ENCODE peak calls at places on chromosomes 3 and 15, in four cellular contexts. J, B, F and A are unnamed samples.

GRCh38 chr3:186180891-186181471 is 72.1 kb upstream of the ETV5 start:
- DNase-seq in B (no peak), J (peak; percentile 49), F (peak; percentile 23), A (no peak)

GRCh38 chr3:193982258-193982659 is 153.7 kb upstream of the HES1 start:
- DNase-seq in B (peak; percentile 87), J (peak; percentile 72), F (no peak), A (peak; percentile 83)

GRCh38 chr15:80308002-80308401 is 56.0 kb upstream of the CTXND1 start:
- DNase-seq in J (no peak), B (no peak), F (no peak), A (no peak)

GRCh38 chr3:28286595-28286994 is 45.2 kb downstream of the CMC1 start:
- DNase-seq in B (no peak), F (no peak), J (peak; percentile 36), A (peak; percentile 59)

GRCh38 chr3:181052256-181052655 is 62.7 kb upstream of the DNAJC19 start:
- DNase-seq in F (no peak), B (no peak), J (peak; percentile 56), A (peak; percentile 78)

GRCh38 chr3:188661801-188662200 is 507.8 kb downstream of the LPP start:
- DNase-seq in F (no peak), B (no peak), J (no peak), A (no peak)

GRCh38 chr3:37993811-37994638 is 3.4 kb downstream of the VILL start:
- DNase-seq in J (peak; percentile 70), B (peak; percentile 84), F (peak; percentile 82), A (no peak)

GRCh38 chr15:56931674-56932507 is 13.4 kb downstream of the TCF12 start:
- DNase-seq in B (no peak), J (no peak), F (no peak), A (no peak)

GRCh38 chr15:67133026-67133425 is 67.6 kb downstream of the SMAD3 start:
- DNase-seq in J (no peak), B (no peak), F (no peak), A (no peak)

GRCh38 chr15:98513428-98513991 is 134.8 kb upstream of the IGF1R start:
- DNase-seq in J (no peak), F (no peak), B (no peak), A (no peak)